ENCODE peak calls at places on chromosomes 1 and 21, in ten cellular contexts. M, G, R, P, S, F, Q, C, N and X are unnamed samples.
A peak's percentile ranks its signal among the peaks of the same experiment; 100 is the strongest.

GRCh38 chr1:229536982-229537381 is 21.5 kb downstream of the ABCB10 start:
- DNase-seq in M (no peak), G (no peak), R (no peak), P (no peak), S (no peak), F (no peak), Q (no peak), C (no peak), N (no peak), X (no peak)

GRCh38 chr1:161082996-161083742 is 6.2 kb downstream of the NECTIN4 start:
- DNase-seq in M (peak; percentile 51), G (peak; percentile 23), R (peak; percentile 51), P (peak; percentile 86), S (peak; percentile 69), F (no peak), Q (no peak), C (no peak), N (peak; percentile 69), X (peak; percentile 95)

GRCh38 chr1:188669715-188670114 is 1807.9 kb downstream of the BRINP3 start:
- DNase-seq in M (no peak), G (no peak), R (peak; percentile 23), P (no peak), S (no peak), F (peak; percentile 36), Q (no peak), C (no peak), N (no peak), X (no peak)

GRCh38 chr1:38452246-38452645 is 405.7 kb upstream of the POU3F1 start:
- DNase-seq in M (no peak), G (no peak), R (no peak), P (no peak), S (no peak), F (no peak), Q (no peak), C (no peak), N (no peak), X (no peak)

GRCh38 chr1:196115641-196116040 is 492.6 kb downstream of the KCNT2 start:
- DNase-seq in M (no peak), G (peak; percentile 20), R (peak; percentile 29), P (peak; percentile 29), S (peak; percentile 65), F (no peak), Q (no peak), C (peak; percentile 82), N (no peak), X (peak; percentile 22)

GRCh38 chr1:94925561-94926364 is 1.1 kb downstream of the CNN3 start:
- DNase-seq in M (peak; percentile 62), G (peak; percentile 67), R (peak; percentile 80), P (peak; percentile 66), S (peak; percentile 61), F (peak; percentile 81), Q (no peak), C (peak; percentile 85), N (peak; percentile 33), X (peak; percentile 73)

GRCh38 chr21:37702241-37702640 is 214.0 kb downstream of the KCNJ6 start:
- DNase-seq in M (no peak), G (no peak), R (no peak), P (no peak), S (no peak), F (no peak), Q (no peak), C (no peak), N (no peak), X (no peak)

GRCh38 chr1:46369542-46370213 is 24.4 kb upstream of the FAAH start:
- DNase-seq in M (no peak), G (no peak), R (no peak), P (no peak), S (no peak), F (no peak), Q (no peak), C (no peak), N (no peak), X (no peak)

GRCh38 chr1:248753715-248754280 is 1.8 kb downstream of the LYPD8 start:
- DNase-seq in M (no peak), G (no peak), R (no peak), P (no peak), S (no peak), F (no peak), Q (no peak), C (no peak), N (no peak), X (no peak)

GRCh38 chr1:248748211-248748610 is 7.3 kb downstream of the LYPD8 start:
- DNase-seq in M (no peak), G (no peak), R (no peak), P (no peak), S (no peak), F (no peak), Q (no peak), C (no peak), N (no peak), X (no peak)

GRCh38 chr1:248752119-248752931 is 3.2 kb downstream of the LYPD8 start:
- DNase-seq in M (no peak), G (peak; percentile 37), R (no peak), P (no peak), S (no peak), F (no peak), Q (no peak), C (no peak), N (no peak), X (no peak)

GRCh38 chr1:248752981-248753525 is 2.5 kb downstream of the LYPD8 start:
- DNase-seq in M (no peak), G (no peak), R (no peak), P (no peak), S (no peak), F (no peak), Q (no peak), C (no peak), N (no peak), X (no peak)

DNA sequence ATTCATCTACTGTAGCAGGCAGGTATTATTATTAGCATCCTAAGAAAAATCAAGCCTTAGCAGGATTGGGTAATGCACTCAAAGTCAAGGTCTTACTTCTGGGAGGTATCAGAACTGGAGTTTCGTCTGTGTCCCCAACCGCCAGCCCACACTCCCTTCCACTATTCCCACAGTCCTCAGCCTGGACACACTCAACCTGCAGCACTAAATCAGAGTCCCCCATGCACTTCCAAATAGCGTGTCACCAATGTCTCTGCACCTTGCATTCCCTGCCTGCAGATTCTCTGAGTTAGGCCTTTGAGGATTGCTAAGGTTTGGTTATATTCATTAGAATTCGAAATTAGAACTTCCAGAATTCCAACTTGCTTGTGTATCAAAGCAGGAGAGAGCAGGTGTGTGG is 3.9 kb downstream of the LYPD8 start:
- DNase-seq in M (no peak), G (no peak), R (no peak), P (no peak), S (no peak), F (no peak), Q (no peak), C (no peak), N (no peak), X (no peak)
- H3K9me3 ChIP-seq in M (peaks cover 8% of the 10 kb centered on the region), G (no peaks in the 10 kb centered on the region), R (peaks cover 42% of the 10 kb centered on the region), P (no peaks in the 10 kb centered on the region), S (no peaks in the 10 kb centered on the region), F (no peaks in the 10 kb centered on the region), Q (peaks cover 13% of the 10 kb centered on the region), C (no peaks in the 10 kb centered on the region), N (peaks cover 4% of the 10 kb centered on the region), X (no peaks in the 10 kb centered on the region)

GRCh38 chr1:247936415-247936814 is 11.7 kb downstream of the OR2AJ1 start:
- DNase-seq in M (no peak), G (no peak), R (no peak), P (no peak), S (no peak), F (no peak), Q (no peak), C (no peak), N (no peak), X (no peak)

GRCh38 chr1:247933989-247934388 is 9.3 kb downstream of the OR2AJ1 start:
- DNase-seq in M (no peak), G (no peak), R (no peak), P (no peak), S (no peak), F (no peak), Q (no peak), C (no peak), N (no peak), X (no peak)

GRCh38 chr1:247935781-247936180 is 11.1 kb downstream of the OR2AJ1 start:
- DNase-seq in M (no peak), G (no peak), R (no peak), P (no peak), S (no peak), F (no peak), Q (no peak), C (no peak), N (no peak), X (no peak)
- H3K9me3 ChIP-seq in M (peaks cover 6% of the 10 kb centered on the region), G (no peaks in the 10 kb centered on the region), R (peaks cover 24% of the 10 kb centered on the region), P (no peaks in the 10 kb centered on the region), S (no peaks in the 10 kb centered on the region), F (peaks cover 6% of the 10 kb centered on the region), Q (no peaks in the 10 kb centered on the region), C (no peaks in the 10 kb centered on the region), N (peaks cover 3% of the 10 kb centered on the region), X (no peaks in the 10 kb centered on the region)

GRCh38 chr1:3031401-3032221 is 10.3 kb downstream of the ACTRT2 start:
- DNase-seq in M (no peak), G (no peak), R (no peak), P (peak; percentile 44), S (no peak), F (no peak), Q (no peak), C (peak; percentile 10), N (no peak), X (no peak)

GRCh38 chr1:3032371-3032862 is 11.2 kb downstream of the ACTRT2 start:
- DNase-seq in M (no peak), G (no peak), R (no peak), P (no peak), S (no peak), F (no peak), Q (no peak), C (peak; percentile 11), N (no peak), X (no peak)

GRCh38 chr1:3029481-3029961 is 8.3 kb downstream of the ACTRT2 start:
- DNase-seq in M (no peak), G (no peak), R (no peak), P (no peak), S (no peak), F (no peak), Q (no peak), C (peak; percentile 6), N (no peak), X (no peak)

GRCh38 chr1:3029991-3030662 is 8.9 kb downstream of the ACTRT2 start:
- DNase-seq in M (no peak), G (no peak), R (no peak), P (no peak), S (no peak), F (no peak), Q (no peak), C (peak; percentile 17), N (no peak), X (no peak)

DNA sequence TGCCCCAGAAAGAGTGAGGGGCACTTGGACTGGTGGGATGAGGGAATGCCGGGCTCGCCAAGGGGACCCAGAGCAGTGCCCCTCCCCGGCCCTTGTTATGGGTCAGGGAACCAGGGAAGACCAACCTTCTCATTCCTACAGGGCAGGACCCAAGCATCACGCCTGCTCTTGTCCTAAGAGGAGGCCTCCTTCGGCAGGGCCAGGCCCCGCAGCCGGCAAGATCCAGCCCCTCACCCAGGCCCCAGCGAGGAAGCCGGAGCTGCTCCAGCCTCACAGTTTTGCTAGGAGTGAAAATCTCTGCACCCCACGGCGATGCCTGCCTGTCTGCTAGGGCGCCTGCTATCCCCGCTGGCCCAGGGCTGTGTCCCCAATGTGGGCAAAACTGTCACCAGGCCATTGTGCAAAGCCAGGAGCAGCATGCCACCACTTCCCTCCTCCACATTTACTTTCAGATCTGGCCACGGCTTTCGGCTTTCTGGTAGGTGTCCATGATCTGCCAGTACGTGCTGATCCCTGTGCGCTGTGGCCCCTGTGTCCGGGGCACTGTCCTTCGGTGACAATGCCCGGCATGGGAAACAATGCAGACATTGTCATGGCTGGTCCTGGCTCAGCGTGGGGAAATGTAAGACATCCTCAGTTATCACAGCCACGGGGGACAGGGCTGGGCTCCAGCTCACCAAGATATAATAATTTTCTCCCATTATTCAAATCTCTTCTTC is 9.6 kb downstream of the ACTRT2 start:
- DNase-seq in M (no peak), G (peak; percentile 66), R (no peak), P (no peak), S (no peak), F (no peak), Q (no peak), C (peak; percentile 10), N (no peak), X (no peak)
- H3K9me3 ChIP-seq in M (no peaks in the 10 kb centered on the region), G (no peaks in the 10 kb centered on the region), R (peaks cover 67% of the 10 kb centered on the region), P (no peaks in the 10 kb centered on the region), S (no peaks in the 10 kb centered on the region), F (peaks cover 4% of the 10 kb centered on the region), Q (no peaks in the 10 kb centered on the region), C (no peaks in the 10 kb centered on the region), N (no peaks in the 10 kb centered on the region), X (no peaks in the 10 kb centered on the region)

GRCh38 chr1:118363396-118363795 is 178.4 kb upstream of the SPAG17 start:
- DNase-seq in M (no peak), G (no peak), R (no peak), P (no peak), S (no peak), F (no peak), Q (no peak), C (no peak), N (no peak), X (no peak)
- H3K9me3 ChIP-seq in M (peaks cover 6% of the 10 kb centered on the region), G (no peaks in the 10 kb centered on the region), R (no peaks in the 10 kb centered on the region), P (peaks cover 25% of the 10 kb centered on the region), S (peaks cover 25% of the 10 kb centered on the region), F (peaks cover 2% of the 10 kb centered on the region), Q (peaks cover 5% of the 10 kb centered on the region), C (peaks cover 29% of the 10 kb centered on the region), N (peaks cover 5% of the 10 kb centered on the region), X (no peaks in the 10 kb centered on the region)